ENCODE peak calls at places on chromosome 1, in eight cellular contexts. One of them, this sample, is unnamed.

GRCh38 chr1:203455706-203456105 is 19.9 kb upstream of the PRELP start:
- DNase-seq in right cardiac atrium: no peak
- DNase-seq in AG04450: no peak
- DNase-seq in tibial artery: no peak
- DNase-seq in GM12865: no peak
- DNase-seq in thoracic aorta: no peak
- DNase-seq in fibroblast of the aortic adventitia: no peak
- DNase-seq in psoas muscle: no peak
- DNase-seq in this sample: no peak

GRCh38 chr1:194292912-194293311 is 1106.5 kb upstream of the B3GALT2 start:
- DNase-seq in GM12865: no peak
- DNase-seq in tibial artery: no peak
- DNase-seq in thoracic aorta: no peak
- DNase-seq in AG04450: no peak
- DNase-seq in psoas muscle: no peak
- DNase-seq in fibroblast of the aortic adventitia: no peak
- DNase-seq in right cardiac atrium: no peak
- DNase-seq in this sample: no peak

GRCh38 chr1:168260393-168260792 is 20.3 kb upstream of the TBX19 start:
- DNase-seq in psoas muscle: no peak
- DNase-seq in GM12865: no peak
- DNase-seq in tibial artery: no peak
- DNase-seq in thoracic aorta: no peak
- DNase-seq in AG04450: no peak
- DNase-seq in fibroblast of the aortic adventitia: no peak
- DNase-seq in right cardiac atrium: no peak
- DNase-seq in this sample: no peak

GRCh38 chr1:20472860-20473711 is 12.9 kb downstream of the CAMK2N1 start:
- DNase-seq in psoas muscle: peak; percentile 82
- DNase-seq in right cardiac atrium: peak; percentile 77
- DNase-seq in tibial artery: no peak
- DNase-seq in AG04450: no peak
- DNase-seq in thoracic aorta: no peak
- DNase-seq in GM12865: peak; percentile 41
- DNase-seq in fibroblast of the aortic adventitia: peak; percentile 60
- DNase-seq in this sample: peak; percentile 80

GRCh38 chr1:65393345-65393744 is 27.1 kb upstream of the LEPR start:
- DNase-seq in AG04450: no peak
- DNase-seq in right cardiac atrium: no peak
- DNase-seq in thoracic aorta: no peak
- DNase-seq in fibroblast of the aortic adventitia: no peak
- DNase-seq in psoas muscle: no peak
- DNase-seq in tibial artery: no peak
- DNase-seq in GM12865: peak; percentile 73
- DNase-seq in this sample: no peak

GRCh38 chr1:232422901-232423300 is 207.0 kb downstream of the SIPA1L2 start:
- DNase-seq in AG04450: no peak
- DNase-seq in right cardiac atrium: no peak
- DNase-seq in GM12865: no peak
- DNase-seq in thoracic aorta: no peak
- DNase-seq in psoas muscle: no peak
- DNase-seq in tibial artery: no peak
- DNase-seq in fibroblast of the aortic adventitia: peak; percentile 9
- DNase-seq in this sample: no peak

GRCh38 chr1:240691521-240692338 is 79.8 kb upstream of the GREM2 start:
- DNase-seq in right cardiac atrium: peak; percentile 11
- DNase-seq in fibroblast of the aortic adventitia: peak; percentile 85
- DNase-seq in tibial artery: peak; percentile 42
- DNase-seq in thoracic aorta: no peak
- DNase-seq in AG04450: no peak
- DNase-seq in GM12865: peak; percentile 3
- DNase-seq in psoas muscle: peak; percentile 77
- DNase-seq in this sample: peak; percentile 69

GRCh38 chr1:93663191-93663614 is 18.4 kb downstream of the BCAR3 start:
- DNase-seq in fibroblast of the aortic adventitia: no peak
- DNase-seq in AG04450: no peak
- DNase-seq in thoracic aorta: no peak
- DNase-seq in psoas muscle: no peak
- DNase-seq in GM12865: no peak
- DNase-seq in right cardiac atrium: no peak
- DNase-seq in tibial artery: no peak
- DNase-seq in this sample: no peak

GRCh38 chr1:245378352-245379144 is 223.8 kb downstream of the KIF26B start:
- DNase-seq in psoas muscle: no peak
- DNase-seq in AG04450: no peak
- DNase-seq in tibial artery: no peak
- DNase-seq in thoracic aorta: no peak
- DNase-seq in GM12865: peak; percentile 15
- DNase-seq in fibroblast of the aortic adventitia: no peak
- DNase-seq in right cardiac atrium: no peak
- DNase-seq in this sample: no peak

GRCh38 chr1:225700164-225700740 is 47.3 kb upstream of the ENAH start:
- DNase-seq in thoracic aorta: peak; percentile 23
- DNase-seq in right cardiac atrium: no peak
- DNase-seq in tibial artery: peak; percentile 26
- DNase-seq in GM12865: no peak
- DNase-seq in psoas muscle: no peak
- DNase-seq in AG04450: peak; percentile 92
- DNase-seq in fibroblast of the aortic adventitia: peak; percentile 98
- DNase-seq in this sample: no peak

GRCh38 chr1:147504801-147505303 is 36.4 kb upstream of the BCL9 start:
- DNase-seq in GM12865: no peak
- DNase-seq in fibroblast of the aortic adventitia: peak; percentile 33
- DNase-seq in AG04450: peak; percentile 4
- DNase-seq in right cardiac atrium: no peak
- DNase-seq in thoracic aorta: no peak
- DNase-seq in tibial artery: no peak
- DNase-seq in psoas muscle: peak; percentile 57
- DNase-seq in this sample: no peak

GRCh38 chr1:89842547-89843278 is 21.9 kb downstream of the LRRC8D start:
- DNase-seq in psoas muscle: no peak
- DNase-seq in AG04450: no peak
- DNase-seq in tibial artery: no peak
- DNase-seq in thoracic aorta: no peak
- DNase-seq in right cardiac atrium: no peak
- DNase-seq in GM12865: peak; percentile 68
- DNase-seq in fibroblast of the aortic adventitia: peak; percentile 55
- DNase-seq in this sample: no peak

GRCh38 chr1:27763358-27763757 is 9.7 kb upstream of the STX12 start:
- DNase-seq in right cardiac atrium: no peak
- DNase-seq in thoracic aorta: no peak
- DNase-seq in GM12865: no peak
- DNase-seq in AG04450: no peak
- DNase-seq in tibial artery: no peak
- DNase-seq in fibroblast of the aortic adventitia: no peak
- DNase-seq in psoas muscle: no peak
- DNase-seq in this sample: no peak

DNA sequence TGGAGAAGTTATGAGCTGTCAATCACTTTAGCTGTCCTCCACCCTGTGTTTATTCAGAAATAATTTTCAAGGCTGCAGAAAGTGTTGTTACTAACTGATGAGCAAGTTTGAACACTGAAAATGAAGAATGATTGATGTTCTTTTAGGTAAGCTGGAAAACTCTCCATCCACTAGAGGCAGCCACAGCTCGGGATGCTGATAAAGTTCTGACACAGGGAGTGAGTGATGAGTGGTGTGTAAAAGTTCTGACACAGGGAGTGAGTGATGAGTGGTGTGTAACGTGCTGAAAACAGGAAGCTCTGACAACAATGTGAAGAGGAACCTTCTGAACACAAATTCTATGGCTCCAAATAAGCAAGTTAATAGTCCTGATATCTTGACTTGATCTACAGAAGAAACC is 197.5 kb upstream of the PTBP2 start:
- DNase-seq in right cardiac atrium: no peak
- DNase-seq in fibroblast of the aortic adventitia: no peak
- DNase-seq in thoracic aorta: no peak
- DNase-seq in tibial artery: no peak
- DNase-seq in GM12865: no peak
- DNase-seq in psoas muscle: no peak
- DNase-seq in AG04450: no peak
- DNase-seq in this sample: no peak
- H3K4me3 ChIP-seq in right cardiac atrium: no peak overlapping the region
- H3K4me3 ChIP-seq in fibroblast of the aortic adventitia: no peak overlapping the region
- H3K4me3 ChIP-seq in thoracic aorta: no peak overlapping the region
- H3K4me3 ChIP-seq in tibial artery: no peak overlapping the region
- H3K4me3 ChIP-seq in GM12865: no peak overlapping the region
- H3K4me3 ChIP-seq in psoas muscle: no peak overlapping the region
- H3K4me3 ChIP-seq in AG04450: no peak overlapping the region
- H3K4me3 ChIP-seq in this sample: no peak overlapping the region

DNA sequence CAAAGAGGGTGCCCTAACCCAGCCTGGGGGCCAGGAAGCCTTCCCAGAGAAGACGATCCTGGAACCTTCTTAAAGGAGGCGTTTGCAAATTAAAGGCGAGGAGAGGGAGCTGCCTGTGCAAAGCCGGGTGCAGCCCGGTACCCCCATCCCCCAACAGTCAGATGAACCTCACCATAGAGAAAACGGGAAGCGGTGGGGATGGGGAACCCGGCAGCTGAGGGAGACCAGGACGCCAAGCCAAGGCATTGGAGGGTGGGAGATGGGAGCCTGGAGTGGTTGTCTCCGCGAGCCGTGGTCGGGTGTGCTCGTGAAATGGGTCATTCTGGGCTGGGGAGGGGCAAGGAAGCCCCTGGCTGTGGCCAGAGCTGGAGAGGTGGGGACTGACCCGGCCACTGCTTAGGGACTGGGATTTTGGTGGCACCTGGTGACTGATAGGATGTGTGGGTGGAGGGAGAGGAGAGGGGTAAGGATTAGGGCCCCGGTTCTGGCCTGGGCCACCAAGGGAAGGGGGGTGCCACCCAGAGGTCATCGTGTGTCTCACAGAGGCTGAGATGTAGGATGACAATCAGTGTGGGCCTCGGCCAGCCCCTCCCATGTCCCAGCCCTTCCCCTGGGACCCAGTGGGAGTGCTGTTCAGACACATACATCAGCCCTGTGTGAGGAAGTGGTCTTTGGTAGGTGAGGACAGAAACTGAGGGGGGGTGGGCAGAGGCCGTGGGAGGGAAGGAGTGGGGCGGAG is 662 bp upstream of the PADI2 start:
- DNase-seq in fibroblast of the aortic adventitia: no peak
- DNase-seq in AG04450: no peak
- DNase-seq in psoas muscle: no peak
- DNase-seq in right cardiac atrium: no peak
- DNase-seq in thoracic aorta: no peak
- DNase-seq in tibial artery: no peak
- DNase-seq in GM12865: peak; percentile 69
- DNase-seq in this sample: no peak
- H3K4me3 ChIP-seq in fibroblast of the aortic adventitia: no peak overlapping the region
- H3K4me3 ChIP-seq in AG04450: peak overlapping the region; percentile 20
- H3K4me3 ChIP-seq in psoas muscle: peak overlapping the region; percentile 88
- H3K4me3 ChIP-seq in right cardiac atrium: no peak overlapping the region
- H3K4me3 ChIP-seq in thoracic aorta: peak overlapping the region; percentile 66
- H3K4me3 ChIP-seq in tibial artery: peak overlapping the region; percentile 22
- H3K4me3 ChIP-seq in GM12865: peak overlapping the region; percentile 52
- H3K4me3 ChIP-seq in this sample: peak overlapping the region; percentile 13

GRCh38 chr1:60283690-60284089 is 210.1 kb upstream of the C1orf87 start:
- DNase-seq in thoracic aorta: no peak
- DNase-seq in psoas muscle: no peak
- DNase-seq in AG04450: no peak
- DNase-seq in GM12865: no peak
- DNase-seq in right cardiac atrium: no peak
- DNase-seq in tibial artery: no peak
- DNase-seq in fibroblast of the aortic adventitia: peak; percentile 15
- DNase-seq in this sample: no peak

GRCh38 chr1:60280256-60280655 is 206.7 kb upstream of the C1orf87 start:
- DNase-seq in thoracic aorta: no peak
- DNase-seq in right cardiac atrium: peak; percentile 12
- DNase-seq in fibroblast of the aortic adventitia: peak; percentile 71
- DNase-seq in tibial artery: no peak
- DNase-seq in AG04450: no peak
- DNase-seq in GM12865: no peak
- DNase-seq in psoas muscle: no peak
- DNase-seq in this sample: no peak

GRCh38 chr1:60279798-60280197 is 206.2 kb upstream of the C1orf87 start:
- DNase-seq in right cardiac atrium: no peak
- DNase-seq in tibial artery: no peak
- DNase-seq in fibroblast of the aortic adventitia: peak; percentile 73
- DNase-seq in AG04450: no peak
- DNase-seq in thoracic aorta: no peak
- DNase-seq in psoas muscle: no peak
- DNase-seq in GM12865: no peak
- DNase-seq in this sample: no peak

GRCh38 chr1:60280764-60281278 is 207.3 kb upstream of the C1orf87 start:
- DNase-seq in thoracic aorta: no peak
- DNase-seq in AG04450: no peak
- DNase-seq in tibial artery: no peak
- DNase-seq in psoas muscle: no peak
- DNase-seq in GM12865: no peak
- DNase-seq in fibroblast of the aortic adventitia: no peak
- DNase-seq in right cardiac atrium: no peak
- DNase-seq in this sample: no peak

DNA sequence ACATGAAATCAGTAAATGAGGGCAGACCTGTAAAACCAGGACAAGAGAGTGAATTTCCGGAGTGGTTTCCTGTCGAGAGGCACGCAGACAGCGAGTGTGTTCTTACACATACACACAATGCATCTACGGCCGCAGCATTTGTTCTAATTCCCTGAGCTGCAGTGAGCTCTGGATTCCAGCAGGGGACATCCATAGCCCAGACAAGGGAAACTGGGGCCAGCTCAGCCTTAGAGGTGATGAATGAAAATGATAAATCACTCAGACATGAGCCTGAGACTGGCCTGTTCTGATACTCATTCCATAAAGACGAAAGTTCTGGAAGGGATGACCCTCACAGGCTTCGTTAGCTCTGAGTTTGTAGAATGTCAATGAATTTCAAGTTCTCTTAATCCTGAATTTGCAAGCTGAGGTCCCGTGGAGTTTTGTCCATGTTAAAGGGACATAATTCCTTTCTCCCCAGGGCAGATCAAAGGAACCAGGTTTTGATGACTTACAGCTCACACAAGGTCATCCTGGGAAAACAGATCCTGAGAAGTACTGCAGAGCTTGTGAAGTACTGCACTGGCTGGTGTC is 207.9 kb upstream of the C1orf87 start:
- DNase-seq in AG04450: no peak
- DNase-seq in GM12865: peak; percentile 48
- DNase-seq in fibroblast of the aortic adventitia: peak; percentile 81
- DNase-seq in thoracic aorta: peak; percentile 36
- DNase-seq in tibial artery: peak; percentile 64
- DNase-seq in psoas muscle: peak; percentile 54
- DNase-seq in right cardiac atrium: peak; percentile 51
- DNase-seq in this sample: peak; percentile 69
- H3K4me3 ChIP-seq in AG04450: no peak overlapping the region
- H3K4me3 ChIP-seq in GM12865: no peak overlapping the region
- H3K4me3 ChIP-seq in fibroblast of the aortic adventitia: no peak overlapping the region
- H3K4me3 ChIP-seq in thoracic aorta: peak overlapping the region; percentile 10
- H3K4me3 ChIP-seq in tibial artery: no peak overlapping the region
- H3K4me3 ChIP-seq in psoas muscle: no peak overlapping the region
- H3K4me3 ChIP-seq in right cardiac atrium: no peak overlapping the region
- H3K4me3 ChIP-seq in this sample: no peak overlapping the region

DNA sequence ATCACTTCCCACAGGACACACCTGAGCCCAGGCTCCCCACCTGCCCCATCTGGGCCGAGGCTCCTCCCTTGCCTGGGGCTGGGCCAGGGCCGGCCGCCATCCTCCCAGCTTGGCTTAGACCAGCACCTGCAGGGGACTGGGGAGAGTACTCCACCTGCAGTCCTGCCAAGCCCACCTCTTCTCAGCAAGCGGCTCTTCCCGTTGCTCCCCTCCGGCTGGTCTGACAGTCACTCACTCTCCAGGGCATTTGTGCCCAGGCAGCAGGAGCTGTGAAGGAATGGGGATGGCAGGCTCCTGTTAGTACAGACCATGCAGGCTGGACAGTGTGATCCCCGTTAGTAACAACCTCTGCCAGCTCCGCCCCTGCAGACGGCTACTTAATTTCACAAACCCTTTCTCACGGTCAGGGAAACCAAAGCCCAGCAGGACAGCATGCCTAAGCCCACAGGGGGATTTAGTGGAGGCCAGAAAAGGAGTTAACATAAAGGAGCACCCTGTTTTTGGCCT is at the start of gene FYB2:
- DNase-seq in AG04450: no peak
- DNase-seq in psoas muscle: peak; percentile 50
- DNase-seq in right cardiac atrium: no peak
- DNase-seq in fibroblast of the aortic adventitia: no peak
- DNase-seq in GM12865: no peak
- DNase-seq in tibial artery: no peak
- DNase-seq in thoracic aorta: no peak
- DNase-seq in this sample: no peak
- H3K4me3 ChIP-seq in AG04450: no peak within 1 kb of the TSS
- H3K4me3 ChIP-seq in psoas muscle: peak within 1 kb of the TSS; percentile 35
- H3K4me3 ChIP-seq in right cardiac atrium: no peak within 1 kb of the TSS
- H3K4me3 ChIP-seq in fibroblast of the aortic adventitia: no peak within 1 kb of the TSS
- H3K4me3 ChIP-seq in GM12865: no peak within 1 kb of the TSS
- H3K4me3 ChIP-seq in tibial artery: no peak within 1 kb of the TSS
- H3K4me3 ChIP-seq in thoracic aorta: no peak within 1 kb of the TSS
- H3K4me3 ChIP-seq in this sample: no peak within 1 kb of the TSS

This sample was measured in sigmoid colon.